ENCODE peak calls at places on chromosomes 6 and 20, in seven cellular contexts. R is mesothelial cell of epicardium, Z is ACHN, U is neuronal stem cell, B is lung microvascular endothelial cell, G is NT2/D1, A is C1 segment of cervical spinal cord. Y is an unnamed sample.

GRCh38 chr20:50652702-50653294 is 38.5 kb downstream of the RIPOR3 start:
- DNase-seq in U (no peak), R (no peak), G (no peak), Z (no peak), A (no peak), B (no peak), Y (no peak)

GRCh38 chr6:29653452-29654038 is 3.3 kb upstream of the MOG start:
- DNase-seq in R (no peak), U (peak), B (peak), Z (peak), G (no peak), A (no peak), Y (peak)

GRCh38 chr20:4401601-4402000 is 320.1 kb upstream of the PRND start:
- DNase-seq in G (no peak), R (no peak), Z (no peak), B (no peak), U (no peak), A (no peak), Y (no peak)

GRCh38 chr6:45118684-45119230 is 209.4 kb upstream of the RUNX2 start:
- DNase-seq in G (no peak), U (no peak), R (no peak), Z (no peak), B (no peak), A (no peak), Y (no peak)

GRCh38 chr6:88683734-88684133 is 279.7 kb downstream of the RNGTT start:
- DNase-seq in R (no peak), U (no peak), A (no peak), B (peak), Z (no peak), G (no peak), Y (peak)

GRCh38 chr6:72822691-72823090 is 200.8 kb downstream of the KCNQ5 start:
- DNase-seq in B (no peak), Z (no peak), U (no peak), G (no peak), R (no peak), A (no peak), Y (no peak)

GRCh38 chr20:52992632-52993031 is 20.5 kb downstream of the TSHZ2 start:
- DNase-seq in Z (no peak), A (no peak), U (no peak), G (no peak), B (no peak), R (no peak), Y (no peak)

GRCh38 chr6:138491020-138491419 is 8.3 kb downstream of the NHSL1 start:
- DNase-seq in G (no peak), R (no peak), A (no peak), B (no peak), U (no peak), Z (no peak), Y (no peak)

GRCh38 chr20:2301164-2301622 is 5.4 kb downstream of the TGM3 start:
- DNase-seq in Z (no peak), A (no peak), R (no peak), U (no peak), B (no peak), G (no peak), Y (no peak)

GRCh38 chr6:31386099-31386498 is 17.3 kb upstream of the MICA start:
- DNase-seq in A (no peak), G (no peak), U (no peak), Z (no peak), B (no peak), R (no peak), Y (no peak)

GRCh38 chr20:38600057-38600456 is 1.6 kb upstream of the ARHGAP40 start:
- DNase-seq in R (no peak), U (no peak), A (no peak), G (no peak), B (no peak), Z (no peak), Y (no peak)

GRCh38 chr20:621115-621756 is 11.1 kb upstream of the TCF15 start:
- DNase-seq in B (no peak), A (no peak), Z (no peak), U (no peak), G (peak), R (no peak), Y (no peak)

GRCh38 chr20:11626551-11626950 is 291.1 kb upstream of the BTBD3 start:
- DNase-seq in R (no peak), U (no peak), B (no peak), A (no peak), G (no peak), Z (no peak), Y (no peak)